ENCODE peak calls at places on chromosomes 5 and 9, in five cellular contexts. G is astrocyte, R is IMR-90, B is fibroblast of lung, K is neural progenitor cell. A is an unnamed sample.

GRCh38 chr9:73348485-73348884 is 196.8 kb downstream of the ANXA1 start:
- DNase-seq in G (peak), R (no peak), B (peak), K (peak), A (no peak)

GRCh38 chr5:158883502-158883901 is 216.2 kb downstream of the EBF1 start:
- DNase-seq in G (no peak), R (no peak), B (no peak), K (no peak), A (no peak)

GRCh38 chr5:178320281-178320855 is 87.8 kb upstream of the PHYKPL start:
- DNase-seq in G (no peak), R (no peak), B (no peak), K (no peak), A (no peak)

GRCh38 chr9:21709464-21710058 is 92.9 kb upstream of the MTAP start:
- DNase-seq in G (no peak), R (peak), B (peak), K (peak), A (peak)

GRCh38 chr5:76472338-76473336 is 69.6 kb downstream of the IQGAP2 start:
- DNase-seq in G (no peak), R (no peak), B (no peak), K (no peak), A (no peak)

GRCh38 chr5:128085413-128085812 is 1.8 kb downstream of the SLC12A2 start:
- DNase-seq in G (no peak), R (no peak), B (no peak), K (no peak), A (no peak)

GRCh38 chr5:116154931-116155330 is 70.1 kb downstream of the COMMD10 start:
- DNase-seq in G (no peak), R (no peak), B (no peak), K (no peak), A (no peak)

GRCh38 chr5:153402550-153402949 is 87.9 kb upstream of the GRIA1 start:
- DNase-seq in G (peak), R (no peak), B (peak), K (no peak), A (no peak)

GRCh38 chr9:133738039-133738805 is at the start of gene SARDH:
- DNase-seq in G (peak), R (peak), B (peak), K (peak), A (peak)

GRCh38 chr5:159750226-159750625 is 166.1 kb upstream of the ADRA1B start:
- DNase-seq in G (no peak), R (no peak), B (no peak), K (no peak), A (no peak)

GRCh38 chr5:176525677-176526076 is 11.5 kb downstream of the RNF44 start:
- DNase-seq in G (no peak), R (no peak), B (no peak), K (no peak), A (no peak)

GRCh38 chr5:65721775-65722574 is at the start of the genes NLN and SGTB:
- DNase-seq in G (peak), R (peak), B (peak), K (peak), A (peak)

DNA sequence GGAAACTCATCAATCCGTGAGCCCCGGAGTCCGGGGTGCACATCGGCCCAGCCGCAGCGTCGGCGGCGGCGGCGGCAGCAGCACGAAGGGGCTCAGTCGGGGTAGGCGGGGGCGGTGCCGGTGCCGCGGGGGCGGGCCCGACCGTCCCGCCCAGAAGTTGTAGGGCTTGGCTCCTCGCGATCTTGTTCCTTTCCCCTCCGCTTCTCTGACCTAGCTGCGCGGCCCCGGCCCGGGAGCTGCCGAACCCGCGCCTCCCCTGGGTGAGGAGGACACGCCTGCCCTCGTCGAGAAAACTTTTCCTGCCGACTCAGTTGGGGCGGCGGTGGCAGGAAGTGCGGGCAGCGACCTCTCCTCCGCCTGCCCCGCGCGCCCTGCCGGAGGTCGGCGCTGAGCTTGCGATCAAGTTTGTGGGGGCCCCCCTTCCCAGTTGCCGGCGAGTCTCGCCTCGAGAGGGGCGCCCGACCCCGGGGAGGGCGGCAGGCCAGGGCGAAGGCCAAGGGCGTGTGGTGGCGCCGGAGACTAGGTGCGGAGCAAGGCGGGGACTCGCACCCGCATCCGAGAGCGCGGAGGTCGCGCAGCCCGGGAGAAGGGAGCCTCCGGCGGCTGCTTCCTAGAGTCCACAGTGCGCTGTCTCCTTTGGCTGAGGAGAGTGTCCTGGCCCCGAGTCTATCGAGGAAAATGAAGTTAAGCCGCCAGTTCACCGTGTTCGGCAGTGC is at the start of gene MAN2A1:
- DNase-seq in G (peak), R (peak), B (peak), K (peak), A (peak)
- TF ChIP-seq CTCF in G (no peak), R (no peak), B (no peak), K (no peak), A (no peak)

DNA sequence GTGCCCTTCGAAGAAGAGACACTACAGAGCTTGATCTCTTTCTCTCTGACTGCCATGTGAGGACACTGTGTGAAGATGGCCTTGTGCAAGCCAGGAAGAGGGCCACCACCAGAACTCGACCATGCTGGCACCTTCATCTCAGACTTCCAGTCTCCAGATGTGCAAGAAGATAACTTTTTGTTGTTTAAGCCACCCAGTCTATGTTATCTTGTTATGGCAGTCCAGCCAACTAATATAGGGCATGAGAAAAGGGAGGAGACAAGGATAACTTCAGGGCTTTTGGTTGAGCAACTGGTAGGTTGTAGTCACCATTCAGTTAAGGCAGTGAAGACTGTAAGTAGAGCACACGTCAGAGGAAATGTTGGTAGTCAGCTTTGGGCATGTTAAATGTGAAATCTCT is 515.5 kb downstream of the CSNK1G3 start:
- DNase-seq in G (no peak), R (no peak), B (no peak), K (no peak), A (no peak)
- H3K9ac ChIP-seq in G (no peak), R (no peak), B (no peak), K (no peak), A (no peak)

GRCh38 chr9:110125763-110126351 is 82.1 kb downstream of the C9orf152 start:
- DNase-seq in G (peak), R (peak), B (peak), K (no peak), A (no peak)

GRCh38 chr9:110125207-110125751 is 82.7 kb downstream of the C9orf152 start:
- DNase-seq in G (peak), R (peak), B (peak), K (peak), A (peak)

GRCh38 chr9:110128664-110129329 is 79.2 kb downstream of the C9orf152 start:
- DNase-seq in G (no peak), R (no peak), B (no peak), K (no peak), A (no peak)

GRCh38 chr9:110126457-110126856 is 81.5 kb downstream of the C9orf152 start:
- DNase-seq in G (no peak), R (no peak), B (no peak), K (no peak), A (no peak)

GRCh38 chr9:110126986-110127864 is 80.7 kb downstream of the C9orf152 start:
- DNase-seq in G (peak), R (peak), B (peak), K (peak), A (peak)
- H3K4me3 ChIP-seq in G (no peak), R (peak), B (peak), K (no peak), A (peak)

GRCh38 chr5:87048156-87048555 is 219.5 kb upstream of the RASA1 start:
- DNase-seq in G (no peak), R (no peak), B (no peak), K (no peak), A (no peak)
- TF ChIP-seq CTCF in G (no peak), R (no peak), B (no peak), K (no peak), A (no peak)

DNA sequence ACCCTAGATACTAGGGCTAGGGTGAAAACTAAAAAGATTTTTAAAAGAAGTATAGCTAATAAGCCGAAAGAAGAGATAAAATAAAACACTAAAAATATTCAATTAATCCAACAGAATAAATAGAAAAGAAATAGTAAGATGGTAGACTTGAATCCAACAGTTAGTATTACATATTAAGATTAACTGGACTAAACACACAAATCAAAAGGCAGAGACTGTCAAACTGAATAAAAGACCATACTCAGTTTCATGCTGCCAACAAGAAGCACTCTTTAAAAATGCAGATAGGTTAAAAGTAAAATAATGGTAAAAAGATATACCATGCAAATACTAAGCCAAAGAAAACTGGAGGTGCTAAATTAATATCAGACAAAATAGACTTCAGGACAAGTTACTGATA is 65.0 kb downstream of the TTLL11 start:
- DNase-seq in G (no peak), R (no peak), B (no peak), K (no peak), A (no peak)
- H3K9ac ChIP-seq in G (no peak), R (no peak), B (no peak), K (no peak), A (no peak)

GRCh38 chr9:95511952-95512750 is 4.6 kb downstream of the PTCH1 start:
- DNase-seq in G (no peak), R (no peak), B (no peak), K (peak), A (peak)
- H3K4me3 ChIP-seq in G (peak), R (peak), B (peak), K (peak), A (peak)

A was measured in colonic mucosa.